ENCODE peak calls at places on chromosomes 4 and X, in six cellular contexts. T is globus pallidus; A is suprapubic skin; O is activated CD8-positive, alpha-beta memory T cell treated with anti-CD3 and anti-CD28 coated beads for 48 hours; X is coronary artery; B is activated CD8-positive, alpha-beta T cell treated with anti-CD3 and anti-CD28 coated beads for 36 hours. P is an unnamed sample.

GRCh38 chrX:44967221-44967620 is 94.2 kb downstream of the KDM6A start:
- DNase-seq in T (no peak), A (no peak), O (no peak), X (no peak), B (no peak), P (no peak)

GRCh38 chrX:14356401-14356800 is 172.9 kb upstream of the GLRA2 start:
- DNase-seq in T (no peak), A (no peak), O (no peak), X (no peak), B (no peak), P (no peak)

GRCh38 chr4:124685851-124686250 is 26.7 kb downstream of the ANKRD50 start:
- DNase-seq in T (peak; percentile 29), A (no peak), O (no peak), X (no peak), B (no peak), P (no peak)

GRCh38 chr4:137648531-137648930 is 116.2 kb upstream of the PCDH18 start:
- DNase-seq in T (peak; percentile 33), A (no peak), O (no peak), X (no peak), B (no peak), P (no peak)

GRCh38 chr4:73984736-73985527 is 3.1 kb downstream of the PPBP start:
- DNase-seq in T (no peak), A (no peak), O (no peak), X (no peak), B (no peak), P (no peak)

GRCh38 chr4:152038238-152038637 is 277.4 kb upstream of the GATB start:
- DNase-seq in T (no peak), A (no peak), O (no peak), X (no peak), B (no peak), P (no peak)

GRCh38 chrX:46330981-46331380 is 214.2 kb downstream of the ZNF674 start:
- DNase-seq in T (no peak), A (no peak), O (no peak), X (no peak), B (no peak), P (no peak)

GRCh38 chr4:7055990-7056325 is 11.9 kb downstream of the GRPEL1 start:
- DNase-seq in T (no peak), A (no peak), O (no peak), X (no peak), B (no peak), P (no peak)

GRCh38 chrX:482702-483203 is 96.0 kb upstream of the PPP2R3B start:
- DNase-seq in T (no peak), A (no peak), O (no peak), X (no peak), B (no peak), P (no peak)

GRCh38 chrX:135520022-135520552 is 373 bp upstream of the INTS6L start:
- DNase-seq in T (no peak), A (no peak), O (no peak), X (no peak), B (no peak), P (no peak)

GRCh38 chrX:54087661-54088060 is 43.4 kb upstream of the PHF8 start:
- DNase-seq in T (no peak), A (no peak), O (no peak), X (no peak), B (no peak), P (no peak)

GRCh38 chr4:156771171-156771837 is 200.3 kb downstream of the PDGFC start:
- DNase-seq in T (peak; percentile 61), A (no peak), O (no peak), X (no peak), B (no peak), P (no peak)

GRCh38 chr4:335515-335914 is 2.1 kb upstream of the ZNF141 start:
- DNase-seq in T (no peak), A (no peak), O (no peak), X (no peak), B (no peak), P (no peak)

GRCh38 chr4:54930226-54930625 is 195.2 kb downstream of the KDR start:
- DNase-seq in T (no peak), A (no peak), O (no peak), X (no peak), B (no peak), P (no peak)

GRCh38 chrX:18461431-18461830 is 36.0 kb downstream of the CDKL5 start:
- DNase-seq in T (peak; percentile 25), A (no peak), O (no peak), X (no peak), B (no peak), P (no peak)

GRCh38 chrX:123959281-123960063 is 2.0 kb upstream of the STAG2 start:
- DNase-seq in T (peak; percentile 51), A (no peak), O (no peak), X (peak; percentile 80), B (peak; percentile 12), P (peak; percentile 20)

GRCh38 chrX:63750846-63751245 is 34.2 kb downstream of the ARHGEF9 start:
- DNase-seq in T (no peak), A (no peak), O (no peak), X (no peak), B (no peak), P (no peak)